ENCODE peak calls at places on chromosomes 12 and 14, in eight cellular contexts. L is stomach; R is left ventricle myocardium superior; N is stimulated activated CD4-positive, alpha-beta T cell treated with anti-CD3 and anti-CD28 coated beads, TNF-alpha, amount 100 ng/mL, for 24 hours; T is SK-N-DZ; B is GM20000; K is dermis blood vessel endothelial cell; D is AG10803. W is an unnamed sample.

GRCh38 chr12:102172436-102172835 is 25.2 kb downstream of the PMCH start:
- DNase-seq in K (peak), L (no peak), T (no peak), N (no peak), R (no peak), B (no peak), D (peak), W (no peak)

GRCh38 chr14:64562432-64562831 is 12.7 kb downstream of the PPP1R36 start:
- DNase-seq in R (no peak), D (no peak), K (no peak), N (no peak), L (no peak), T (no peak), B (no peak), W (no peak)

GRCh38 chr14:89748004-89748403 is 206.5 kb downstream of the EFCAB11 start:
- DNase-seq in L (no peak), T (no peak), D (no peak), K (no peak), N (no peak), R (no peak), B (no peak), W (no peak)

GRCh38 chr12:107225626-107226025 is 132.3 kb upstream of the CRY1 start:
- DNase-seq in T (no peak), L (no peak), D (peak), R (no peak), N (no peak), K (peak), B (no peak), W (no peak)

GRCh38 chr14:91246051-91246852 is 1.7 kb upstream of the GPR68 start:
- DNase-seq in L (no peak), D (no peak), T (no peak), R (no peak), N (peak), B (no peak), K (no peak), W (no peak)

GRCh38 chr14:66045572-66046021 is 440.6 kb upstream of the CCDC196 start:
- DNase-seq in N (no peak), D (peak), K (no peak), T (no peak), B (no peak), L (no peak), R (peak), W (no peak)

GRCh38 chr14:81144811-81145598 is 75.8 kb downstream of the GTF2A1 start:
- DNase-seq in L (no peak), D (no peak), R (no peak), T (no peak), K (no peak), B (no peak), N (no peak), W (no peak)

GRCh38 chr12:8449293-8449944 is 6.3 kb upstream of the CLEC6A start:
- DNase-seq in L (no peak), R (no peak), B (peak), N (no peak), K (no peak), D (no peak), T (peak), W (no peak)

GRCh38 chr12:56317675-56318074 is 1.9 kb upstream of the CNPY2 start:
- DNase-seq in N (no peak), R (no peak), B (no peak), D (no peak), K (no peak), L (no peak), T (no peak), W (no peak)

GRCh38 chr14:32602699-32603098 is 273.6 kb downstream of the AKAP6 start:
- DNase-seq in B (no peak), L (no peak), N (no peak), T (no peak), K (no peak), R (no peak), D (no peak), W (no peak)

GRCh38 chr12:120584343-120585149 is 3.3 kb upstream of the POP5 start:
- DNase-seq in L (peak), T (peak), B (peak), K (peak), N (peak), R (peak), D (no peak), W (peak)

GRCh38 chr14:71623939-71624338 is 308.3 kb upstream of the RGS6 start:
- DNase-seq in R (no peak), N (no peak), D (no peak), B (no peak), T (no peak), L (no peak), K (no peak), W (no peak)

GRCh38 chr12:3913278-3913677 is 40.1 kb upstream of the PARP11 start:
- DNase-seq in T (no peak), D (no peak), B (no peak), R (no peak), L (no peak), N (peak), K (no peak), W (no peak)

GRCh38 chr14:23034498-23035302 is at the start of gene PSMB5:
- DNase-seq in N (peak), K (peak), T (peak), L (peak), D (peak), R (peak), B (peak), W (peak)

GRCh38 chr14:29144598-29144997 is 378.0 kb downstream of the FOXG1 start:
- DNase-seq in K (no peak), N (no peak), T (no peak), B (no peak), R (no peak), D (peak), L (no peak), W (no peak)

GRCh38 chr14:54048311-54048710 is 91.7 kb upstream of the BMP4 start:
- DNase-seq in N (no peak), L (no peak), K (no peak), B (no peak), D (no peak), R (no peak), T (no peak), W (no peak)

GRCh38 chr12:64625243-64626077 is 15.2 kb downstream of the RASSF3 start:
- DNase-seq in D (peak), B (peak), T (no peak), K (peak), L (peak), R (peak), N (peak), W (peak)

GRCh38 chr12:30974746-30975500 is 48.4 kb downstream of the TSPAN11 start:
- DNase-seq in D (no peak), T (no peak), B (no peak), R (no peak), N (no peak), K (no peak), L (no peak), W (no peak)

GRCh38 chr14:53872551-53873188 is 84.0 kb downstream of the BMP4 start:
- DNase-seq in T (no peak), B (no peak), K (no peak), N (no peak), D (no peak), R (no peak), L (no peak), W (no peak)

GRCh38 chr14:23609001-23609400 is 27.2 kb upstream of the DHRS2 start:
- DNase-seq in T (no peak), D (no peak), L (no peak), B (no peak), R (no peak), K (no peak), N (no peak), W (no peak)

GRCh38 chr14:60922050-60922449 is 58.8 kb downstream of the TRMT5 start:
- DNase-seq in K (peak), T (no peak), B (no peak), D (no peak), N (no peak), L (no peak), R (no peak), W (no peak)

GRCh38 chr12:105092336-105092735 is 8.1 kb upstream of the ALDH1L2 start:
- DNase-seq in N (no peak), T (no peak), R (no peak), K (no peak), B (no peak), L (no peak), D (no peak), W (no peak)